ENCODE peak calls at places on chromosomes 12 and 14, in nine cellular contexts. J is CD4-positive, CD25-positive, alpha-beta regulatory T cell; K is DND-41; Y is CD8-positive, alpha-beta T cell; M is IMR-90; A is heart right ventricle; R is osteoblast; T is left lung; H is left ventricle myocardium inferior. X is an unnamed sample.

GRCh38 chr12:5568325-5568981 is 136.5 kb downstream of the NTF3 start:
- DNase-seq in A (no peak), M (peak; percentile 51), R (no peak), J (no peak), K (no peak), T (no peak), H (no peak), Y (no peak), X (no peak)

GRCh38 chr12:8156416-8156815 is 399 bp upstream of the ZNF705A start:
- DNase-seq in R (no peak), K (no peak), A (no peak), H (no peak), M (no peak), J (no peak), T (no peak), Y (no peak), X (no peak)

GRCh38 chr14:76136476-76137160 is 15.1 kb upstream of the GPATCH2L start:
- DNase-seq in A (no peak), R (no peak), J (no peak), M (no peak), K (no peak), T (no peak), Y (no peak), H (no peak), X (no peak)

GRCh38 chr12:53376747-53377146 is 3.2 kb upstream of the SP1 start:
- DNase-seq in R (peak; percentile 55), J (no peak), M (no peak), A (no peak), H (no peak), Y (no peak), T (no peak), K (no peak), X (no peak)

GRCh38 chr14:41096131-41096530 is 510.5 kb upstream of the LRFN5 start:
- DNase-seq in T (no peak), K (no peak), A (no peak), H (no peak), J (no peak), R (no peak), M (no peak), Y (no peak), X (no peak)

GRCh38 chr12:42588981-42589464 is 523 bp downstream of the PRICKLE1 start:
- DNase-seq in K (no peak), M (peak; percentile 38), J (no peak), R (peak; percentile 65), Y (no peak), H (peak; percentile 34), A (peak; percentile 62), T (peak; percentile 77), X (no peak)

GRCh38 chr12:102833687-102834435 is 83.2 kb downstream of the PAH start:
- DNase-seq in M (no peak), J (no peak), Y (no peak), R (peak; percentile 36), T (no peak), A (no peak), H (no peak), K (peak; percentile 23), X (no peak)

GRCh38 chr14:94125659-94126418 is 3.6 kb downstream of the IFI27L2 start:
- DNase-seq in H (no peak), R (peak; percentile 14), M (no peak), Y (no peak), J (no peak), K (no peak), T (no peak), A (peak; percentile 0), X (no peak)

GRCh38 chr12:109994262-109995175 is 1.6 kb downstream of the GIT2 start:
- DNase-seq in M (no peak), K (peak; percentile 29), T (no peak), Y (no peak), H (no peak), A (no peak), J (peak; percentile 57), R (no peak), X (no peak)

GRCh38 chr14:21023817-21024667 is 819 bp downstream of the NDRG2 start:
- DNase-seq in Y (no peak), M (no peak), J (peak; percentile 12), T (no peak), H (no peak), K (no peak), A (no peak), R (peak; percentile 79), X (peak; percentile 11)

GRCh38 chr14:100261621-100262020 is 22.7 kb downstream of the YY1 start:
- DNase-seq in H (no peak), Y (no peak), A (no peak), T (no peak), J (peak; percentile 69), K (no peak), R (no peak), M (no peak), X (no peak)

GRCh38 chr12:71947645-71948105 is 9.0 kb downstream of the TPH2 start:
- DNase-seq in A (no peak), J (no peak), H (no peak), R (no peak), K (no peak), M (peak; percentile 86), T (no peak), Y (no peak), X (no peak)

GRCh38 chr12:53786411-53786810 is 34.6 kb upstream of the CISTR start:
- DNase-seq in K (no peak), R (no peak), M (no peak), J (no peak), Y (no peak), A (no peak), H (no peak), T (no peak), X (no peak)

GRCh38 chr14:52043690-52044089 is 25.2 kb downstream of the NID2 start:
- DNase-seq in M (peak; percentile 23), K (peak; percentile 37), Y (no peak), A (no peak), H (no peak), R (peak; percentile 66), J (peak; percentile 39), T (no peak), X (peak; percentile 32)

GRCh38 chr14:66746316-66747006 is 238.5 kb downstream of the GPHN start:
- DNase-seq in J (peak; percentile 51), Y (no peak), M (peak; percentile 58), T (no peak), K (no peak), R (peak; percentile 43), A (peak; percentile 6), H (no peak), X (no peak)

GRCh38 chr12:80432061-80432460 is 12.0 kb upstream of the PTPRQ start:
- DNase-seq in Y (no peak), T (no peak), A (no peak), K (no peak), R (no peak), J (no peak), H (no peak), M (no peak), X (no peak)

GRCh38 chr14:103112488-103113243 is 10.6 kb upstream of the TNFAIP2 start:
- DNase-seq in T (no peak), M (no peak), A (no peak), H (no peak), J (no peak), Y (no peak), R (no peak), K (no peak), X (no peak)

GRCh38 chr12:26612203-26612602 is 220.8 kb downstream of the ITPR2 start:
- DNase-seq in H (no peak), M (no peak), K (no peak), J (no peak), T (no peak), R (no peak), Y (no peak), A (no peak), X (no peak)

GRCh38 chr12:91040356-91040755 is 17.5 kb downstream of the KERA start:
- DNase-seq in R (peak; percentile 1), Y (no peak), H (no peak), J (no peak), T (no peak), M (peak; percentile 47), K (no peak), A (no peak), X (no peak)

GRCh38 chr12:121522962-121523361 is 57.9 kb downstream of the KDM2B start:
- DNase-seq in R (no peak), T (no peak), H (no peak), Y (no peak), J (no peak), K (no peak), A (peak; percentile 40), M (no peak), X (no peak)

GRCh38 chr12:3147260-3147659 is 70.1 kb downstream of the TSPAN9 start:
- DNase-seq in R (peak; percentile 72), A (no peak), M (no peak), H (no peak), Y (no peak), T (no peak), K (no peak), J (no peak), X (no peak)
- H3K4me1 ChIP-seq in R (peaks cover 21% of the 10 kb centered on the region), A (peaks cover 61% of the 10 kb centered on the region), M (peaks cover 17% of the 10 kb centered on the region), H (peaks cover 94% of the 10 kb centered on the region), Y (no peaks in the 10 kb centered on the region), T (peaks cover 35% of the 10 kb centered on the region), K (no peaks in the 10 kb centered on the region), J (no peaks in the 10 kb centered on the region), X (no peaks in the 10 kb centered on the region)

DNA sequence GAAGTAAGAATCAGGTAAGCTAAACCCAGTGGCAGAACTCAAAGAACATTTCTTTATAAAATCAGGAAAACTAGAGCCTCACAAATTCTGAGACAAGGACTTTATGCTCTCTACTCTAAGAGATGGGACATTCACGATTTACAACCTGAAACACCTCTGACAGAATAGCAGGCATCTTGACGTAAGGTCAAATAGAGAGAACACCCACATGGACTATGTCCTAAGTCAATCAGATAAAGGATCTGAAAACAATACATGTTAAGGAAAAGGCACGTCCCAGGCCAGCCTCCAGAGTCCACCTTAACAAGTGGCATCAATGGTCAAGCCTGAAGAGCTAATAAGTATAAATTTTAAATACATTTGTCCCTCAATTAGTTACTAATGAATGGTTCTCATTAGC is 39.9 kb upstream of the SYCP3 start:
- DNase-seq in T (no peak), K (no peak), H (no peak), Y (no peak), A (no peak), R (no peak), J (no peak), M (no peak), X (no peak)
- H3K4me1 ChIP-seq in T (peaks cover 33% of the 10 kb centered on the region), K (peaks cover 36% of the 10 kb centered on the region), H (peaks cover 32% of the 10 kb centered on the region), Y (no peaks in the 10 kb centered on the region), A (no peaks in the 10 kb centered on the region), R (peaks cover 16% of the 10 kb centered on the region), J (no peaks in the 10 kb centered on the region), M (peaks cover 9% of the 10 kb centered on the region), X (no peaks in the 10 kb centered on the region)

DNA sequence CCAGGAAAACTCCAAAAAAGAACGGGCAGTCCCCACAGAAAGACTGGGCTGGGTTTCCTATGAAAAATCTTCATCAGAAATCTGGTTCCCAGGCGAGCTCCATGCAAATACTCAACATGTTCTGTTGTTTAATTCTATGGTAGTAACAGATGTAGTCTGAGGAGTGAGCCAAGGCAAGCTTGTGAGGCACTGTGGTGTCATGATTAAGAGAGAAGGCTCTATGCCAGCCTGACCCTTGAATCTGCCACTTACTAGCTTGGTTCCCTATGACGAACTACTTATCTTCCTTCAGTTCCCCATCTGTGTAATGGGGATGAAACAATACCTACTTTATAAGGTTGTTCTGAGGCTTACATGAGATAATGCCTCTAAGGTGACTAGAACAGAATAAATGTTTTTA is 10.6 kb downstream of the POMT2 start:
- DNase-seq in T (no peak), K (no peak), Y (no peak), M (peak; percentile 33), A (no peak), J (no peak), H (no peak), R (no peak), X (no peak)
- H3K4me1 ChIP-seq in T (peaks cover 14% of the 10 kb centered on the region), K (no peaks in the 10 kb centered on the region), Y (no peaks in the 10 kb centered on the region), M (peaks cover 15% of the 10 kb centered on the region), A (peaks cover 13% of the 10 kb centered on the region), J (no peaks in the 10 kb centered on the region), H (peaks cover 23% of the 10 kb centered on the region), R (peaks cover 22% of the 10 kb centered on the region), X (no peaks in the 10 kb centered on the region)

GRCh38 chr12:47881826-47882427 is 22.9 kb downstream of the VDR start:
- DNase-seq in H (no peak), A (no peak), M (peak; percentile 97), Y (no peak), T (no peak), K (no peak), J (no peak), R (peak; percentile 94), X (no peak)
- H3K4me1 ChIP-seq in H (peaks cover 9% of the 10 kb centered on the region), A (no peaks in the 10 kb centered on the region), M (peaks cover 24% of the 10 kb centered on the region), Y (peaks cover 36% of the 10 kb centered on the region), T (peaks cover 44% of the 10 kb centered on the region), K (no peaks in the 10 kb centered on the region), J (peaks cover 41% of the 10 kb centered on the region), R (peaks cover 47% of the 10 kb centered on the region), X (peaks cover 42% of the 10 kb centered on the region)